ENCODE peak calls at places on chromosomes 12 and 14, in ten cellular contexts. E is epithelial cell of esophagus; T is fibroblast of mammary gland; P is IMR-90; Q is Peyer's patch; D is GM20000; G is CD4-positive, alpha-beta T cell; C is Calu3; R is upper lobe of right lung; M is fibroblast of villous mesenchyme. O is an unnamed sample.

GRCh38 chr12:10584415-10584814 is 29.0 kb downstream of the MAGOHB start:
- DNase-seq in E (peak), T (peak), P (peak), Q (no peak), D (no peak), G (no peak), C (no peak), R (no peak), M (peak), O (no peak)

GRCh38 chr14:48598458-48598857 is 923.1 kb upstream of the MDGA2 start:
- DNase-seq in E (no peak), T (no peak), P (no peak), Q (no peak), D (no peak), G (no peak), C (no peak), R (no peak), M (no peak), O (no peak)

GRCh38 chr12:66695130-66695529 is 16.3 kb upstream of the GRIP1 start:
- DNase-seq in E (no peak), T (no peak), P (no peak), Q (no peak), D (no peak), G (no peak), C (no peak), R (no peak), M (no peak), O (no peak)

GRCh38 chr12:61667676-61668075 is 592.5 kb upstream of the USP15 start:
- DNase-seq in E (peak), T (peak), P (no peak), Q (no peak), D (no peak), G (no peak), C (no peak), R (no peak), M (peak), O (peak)

GRCh38 chr14:74084277-74085046 is at the start of the genes ALDH6A1 and LIN52:
- DNase-seq in E (peak), T (peak), P (peak), Q (peak), D (peak), G (peak), C (peak), R (peak), M (peak), O (peak)

GRCh38 chr12:47343684-47344567 is 264.2 kb upstream of the AMIGO2 start:
- DNase-seq in E (peak), T (peak), P (peak), Q (no peak), D (no peak), G (no peak), C (no peak), R (no peak), M (no peak), O (peak)

GRCh38 chr12:106179086-106179485 is 40.3 kb upstream of the NUAK1 start:
- DNase-seq in E (no peak), T (peak), P (no peak), Q (no peak), D (no peak), G (no peak), C (no peak), R (no peak), M (peak), O (no peak)

GRCh38 chr14:60212503-60213371 is 36.3 kb upstream of the PPM1A start:
- DNase-seq in E (no peak), T (no peak), P (no peak), Q (no peak), D (peak), G (no peak), C (no peak), R (no peak), M (no peak), O (no peak)

GRCh38 chr12:22101749-22102243 is 55.8 kb downstream of the CMAS start:
- DNase-seq in E (peak), T (peak), P (peak), Q (no peak), D (no peak), G (no peak), C (peak), R (no peak), M (peak), O (peak)

GRCh38 chr14:33573296-33573695 is 377.6 kb downstream of the EGLN3 start:
- DNase-seq in E (no peak), T (no peak), P (no peak), Q (no peak), D (no peak), G (no peak), C (no peak), R (no peak), M (no peak), O (no peak)

DNA sequence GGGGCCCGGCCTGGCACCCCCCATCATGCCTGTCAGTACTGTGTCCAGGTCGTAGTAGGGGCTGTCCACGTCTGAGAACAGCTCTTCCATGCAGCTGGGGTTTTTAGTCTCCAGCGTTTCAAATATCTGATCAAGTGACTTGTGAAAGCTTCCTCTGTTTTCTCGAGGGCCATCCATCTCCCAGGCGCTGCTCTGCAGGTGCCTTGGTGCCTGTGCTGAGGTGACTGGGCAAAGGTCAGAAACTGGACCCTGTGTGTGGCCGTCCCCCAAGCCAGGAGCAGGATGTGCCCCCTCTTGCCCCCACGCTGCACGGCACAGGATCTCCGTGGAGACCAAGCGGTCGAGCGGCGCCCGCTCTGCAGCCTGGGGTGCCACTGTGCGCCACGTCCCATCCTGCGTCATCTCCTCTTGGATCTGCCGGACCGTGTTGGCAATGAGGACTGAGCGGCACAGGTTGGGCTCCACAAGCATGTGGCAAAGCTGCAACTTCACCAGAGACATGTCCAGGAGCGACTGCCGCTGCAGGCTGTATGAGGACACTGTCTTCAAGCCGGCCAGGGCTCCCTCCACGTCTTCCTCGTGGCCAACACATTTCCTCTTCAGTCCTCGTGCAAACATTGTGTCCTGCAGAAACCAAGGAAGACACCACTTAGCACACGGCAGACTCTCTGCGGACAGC is 9.4 kb downstream of the CDCA4 start:
- DNase-seq in E (no peak), T (no peak), P (no peak), Q (no peak), D (no peak), G (no peak), C (no peak), R (no peak), M (no peak), O (no peak)
- TF ChIP-seq CTCF in E (no peak), T (no peak), P (no peak), Q (no peak), D (no peak), G (no peak), C (no peak), R (no peak), M (no peak), O (no peak)

DNA sequence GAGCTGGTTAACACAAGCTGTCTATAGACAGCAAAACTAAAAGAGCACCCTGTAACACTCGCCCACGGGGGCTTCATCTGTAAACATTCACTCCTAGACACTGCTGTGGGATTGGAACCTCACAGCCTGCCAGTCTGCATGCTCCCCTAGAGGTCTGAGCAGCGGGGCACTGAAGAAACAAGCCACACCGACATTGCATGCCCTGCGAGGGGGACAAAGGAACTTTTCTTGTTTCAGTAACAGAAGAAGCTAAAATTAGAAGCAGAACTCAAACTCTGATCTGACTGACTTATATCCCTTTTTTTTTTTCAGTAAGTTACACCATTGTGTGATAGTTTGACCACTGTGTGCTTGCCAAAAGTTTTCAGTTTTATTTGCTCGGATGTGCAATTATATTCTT is 100.3 kb downstream of the EPS8 start:
- DNase-seq in E (no peak), T (no peak), P (no peak), Q (no peak), D (no peak), G (no peak), C (peak), R (no peak), M (no peak), O (no peak)
- TF ChIP-seq CTCF in E (no peak), T (no peak), P (no peak), Q (no peak), D (no peak), G (no peak), C (no peak), R (no peak), M (no peak), O (no peak)

GRCh38 chr12:72511906-72512305 is 239.7 kb downstream of the TRHDE start:
- DNase-seq in E (peak), T (peak), P (peak), Q (no peak), D (no peak), G (no peak), C (no peak), R (no peak), M (peak), O (no peak)
- TF ChIP-seq CTCF in E (no peak), T (no peak), P (no peak), Q (no peak), D (no peak), G (no peak), C (no peak), R (no peak), M (no peak), O (no peak)

DNA sequence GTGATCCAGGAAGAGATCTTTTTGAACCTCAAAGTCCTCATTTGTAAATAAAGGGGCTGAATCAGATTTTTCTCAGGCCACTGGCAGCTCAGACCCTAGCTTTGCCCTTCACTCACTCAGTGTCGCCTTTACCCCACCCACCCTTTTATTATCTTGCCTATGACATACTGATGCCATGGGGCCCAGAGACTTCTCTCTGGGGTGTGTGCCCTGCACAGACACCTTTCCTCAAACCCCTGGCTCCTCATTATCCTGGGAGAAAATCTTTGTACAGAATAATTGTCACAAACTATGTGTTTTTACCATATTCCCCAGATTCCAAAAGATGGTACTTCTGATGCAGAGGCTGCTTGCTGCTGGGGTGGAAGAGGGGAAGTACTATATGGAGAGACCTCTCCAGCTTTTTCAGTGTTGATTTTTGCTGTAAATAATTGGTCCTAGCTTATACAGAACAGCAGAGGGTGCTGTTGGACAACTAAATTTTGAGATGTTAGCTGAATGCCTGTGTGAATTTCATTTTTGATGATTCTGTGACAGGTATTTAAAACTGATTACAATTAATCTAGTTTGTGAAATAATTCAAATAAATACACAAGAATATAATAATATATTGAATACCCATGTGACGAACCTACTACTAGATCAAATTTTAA is 53.9 kb upstream of the DCD start:
- DNase-seq in E (peak), T (peak), P (peak), Q (no peak), D (peak), G (no peak), C (peak), R (no peak), M (peak), O (peak)
- TF ChIP-seq CTCF in E (peak), T (peak), P (peak), Q (peak), D (peak), G (peak), C (peak), R (peak), M (peak), O (peak)

GRCh38 chr12:56487448-56488040 is 417 bp downstream of the GLS2 start:
- DNase-seq in E (peak), T (peak), P (no peak), Q (peak), D (no peak), G (peak), C (peak), R (peak), M (peak), O (peak)
- TF ChIP-seq CTCF in E (no peak), T (no peak), P (no peak), Q (no peak), D (no peak), G (no peak), C (no peak), R (no peak), M (no peak), O (no peak)